ENCODE peak calls at places on chromosomes 12 and 14, in six cellular contexts. P is sigmoid colon, S is heart left ventricle, V is transverse colon, I is body of pancreas, K is stomach. O is an unnamed sample.

GRCh38 chr12:123949118-123949774 is 23.4 kb downstream of the CCDC92 start:
- DNase-seq in P (no peak), S (no peak), V (no peak), I (no peak), K (no peak), O (no peak)

GRCh38 chr12:118358607-118359540 is 13.8 kb downstream of the TAOK3 start:
- DNase-seq in P (no peak), S (no peak), V (no peak), I (no peak), K (no peak), O (no peak)

GRCh38 chr12:76183459-76184186 is 99.1 kb upstream of the NAP1L1 start:
- DNase-seq in P (no peak), S (no peak), V (no peak), I (peak), K (no peak), O (no peak)

GRCh38 chr12:21648378-21648777 is 9.3 kb downstream of the LDHB start:
- DNase-seq in P (no peak), S (no peak), V (no peak), I (no peak), K (no peak), O (no peak)

GRCh38 chr12:97595423-97595822 is 132.8 kb downstream of the RMST start:
- DNase-seq in P (no peak), S (no peak), V (no peak), I (no peak), K (no peak), O (no peak)

GRCh38 chr14:68506645-68507405 is 286.0 kb downstream of the ZFP36L1 start:
- DNase-seq in P (no peak), S (no peak), V (no peak), I (peak), K (peak), O (no peak)

GRCh38 chr12:2161478-2161877 is 108.7 kb downstream of the CACNA1C start:
- DNase-seq in P (peak), S (peak), V (peak), I (peak), K (peak), O (no peak)

GRCh38 chr12:47725893-47726292 is 603 bp upstream of the ENDOU start:
- DNase-seq in P (peak), S (no peak), V (no peak), I (no peak), K (no peak), O (no peak)

GRCh38 chr14:78316711-78317110 is 146.5 kb downstream of the NRXN3 start:
- DNase-seq in P (no peak), S (no peak), V (no peak), I (no peak), K (no peak), O (no peak)

GRCh38 chr14:64943981-64944520 is 1.5 kb upstream of the GPX2 start:
- DNase-seq in P (no peak), S (no peak), V (no peak), I (no peak), K (no peak), O (no peak)

GRCh38 chr14:87896393-87897380 is 96.3 kb downstream of the GALC start:
- DNase-seq in P (no peak), S (no peak), V (no peak), I (peak), K (no peak), O (no peak)

DNA sequence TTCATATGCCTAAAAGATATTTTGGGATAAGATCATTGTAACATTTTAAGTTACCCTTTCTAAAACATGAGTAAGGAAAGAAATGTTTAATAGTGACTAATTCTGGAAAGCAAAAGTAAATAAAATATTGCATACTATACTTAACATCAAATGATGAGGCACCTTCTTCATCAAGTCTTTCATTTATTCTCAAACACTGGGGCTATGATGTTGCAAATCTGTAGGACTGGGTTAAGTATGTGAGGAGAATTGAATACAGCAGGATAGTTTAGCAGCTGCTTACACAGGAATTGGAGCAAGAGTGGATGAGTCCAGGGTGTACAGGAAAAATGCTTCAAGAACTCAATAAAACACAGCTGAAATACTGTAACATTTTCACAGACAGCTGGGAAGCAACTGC is 97.1 kb upstream of the DACT1 start:
- DNase-seq in P (no peak), S (no peak), V (no peak), I (no peak), K (no peak), O (no peak)
- H3K27ac ChIP-seq in P (peak), S (no peak), V (no peak), I (no peak), K (no peak), O (no peak)

DNA sequence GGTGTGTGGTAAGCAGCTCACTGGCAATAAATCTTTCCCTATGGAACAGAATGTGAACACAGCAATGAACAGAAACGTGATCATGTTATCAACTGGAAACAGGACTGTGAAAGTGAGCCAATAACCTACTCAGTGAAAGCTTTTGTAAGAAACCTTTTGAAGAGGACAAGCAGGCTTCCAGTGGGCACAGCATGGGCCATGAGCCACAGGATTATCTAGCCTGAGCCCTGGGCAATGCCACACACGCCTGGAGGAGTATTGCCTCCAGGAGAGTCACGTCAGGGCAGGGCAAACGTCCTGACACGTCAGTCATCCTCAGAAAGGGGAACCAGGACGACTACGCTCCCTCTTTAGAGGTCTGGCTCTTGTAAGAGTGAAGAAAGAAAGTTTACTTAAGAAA is 32.3 kb downstream of the NRDE2 start:
- DNase-seq in P (no peak), S (peak), V (no peak), I (no peak), K (peak), O (no peak)
- TF ChIP-seq POLR2A in P (no peak), S (no peak), V (no peak), I (no peak), K (no peak), O (no peak)

DNA sequence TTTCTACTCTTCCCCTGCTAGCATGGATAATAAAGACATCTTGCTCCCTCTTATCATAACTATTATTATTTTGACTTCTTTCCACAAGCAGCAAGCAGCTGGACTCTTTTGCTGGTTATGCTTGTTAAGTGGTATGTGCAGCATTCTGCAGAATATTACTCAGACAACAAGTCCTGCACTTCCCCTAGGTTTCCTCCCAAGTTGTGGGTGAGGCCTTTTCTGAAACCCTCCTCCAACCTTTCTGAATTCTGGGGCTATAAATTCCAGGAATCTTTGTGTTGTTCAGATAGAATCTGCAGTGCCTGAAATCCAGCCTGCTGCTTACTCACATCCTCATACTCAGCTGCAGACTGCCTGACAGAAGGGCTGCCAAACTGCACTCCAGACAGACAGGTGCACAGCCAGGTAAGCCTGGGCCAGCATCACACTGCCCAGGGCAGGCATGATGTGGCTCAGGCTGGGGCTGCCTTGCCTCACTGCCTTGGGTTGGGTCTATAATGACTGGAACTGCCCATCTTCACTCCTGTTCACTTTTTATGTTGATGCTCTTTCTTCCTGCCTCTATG is 6.2 kb upstream of the DHRS2 start:
- DNase-seq in P (no peak), S (no peak), V (no peak), I (peak), K (no peak), O (no peak)
- H3K27ac ChIP-seq in P (no peak), S (no peak), V (no peak), I (no peak), K (no peak), O (no peak)

DNA sequence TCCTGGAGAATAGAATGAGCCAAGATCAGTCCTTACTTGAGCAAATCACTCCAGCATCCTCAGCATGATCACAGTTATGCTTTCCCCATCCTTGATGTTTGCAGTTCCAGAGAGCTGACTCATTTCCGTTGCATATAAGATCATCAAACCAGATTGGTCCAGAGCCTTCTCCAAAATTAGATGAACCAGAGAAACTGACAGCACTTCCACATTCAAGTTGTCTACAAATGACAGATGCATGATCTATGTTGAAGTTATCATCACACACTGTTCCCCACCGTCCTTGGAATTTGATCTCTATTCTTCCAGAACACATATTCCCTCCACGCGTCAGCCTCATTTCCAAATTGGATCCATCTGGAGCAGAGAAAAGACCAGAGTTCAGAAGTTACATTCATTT is 4.7 kb downstream of the CD163 start:
- DNase-seq in P (no peak), S (no peak), V (no peak), I (no peak), K (no peak), O (no peak)
- TF ChIP-seq POLR2A in P (no peak), S (no peak), V (peak), I (no peak), K (no peak), O (no peak)

DNA sequence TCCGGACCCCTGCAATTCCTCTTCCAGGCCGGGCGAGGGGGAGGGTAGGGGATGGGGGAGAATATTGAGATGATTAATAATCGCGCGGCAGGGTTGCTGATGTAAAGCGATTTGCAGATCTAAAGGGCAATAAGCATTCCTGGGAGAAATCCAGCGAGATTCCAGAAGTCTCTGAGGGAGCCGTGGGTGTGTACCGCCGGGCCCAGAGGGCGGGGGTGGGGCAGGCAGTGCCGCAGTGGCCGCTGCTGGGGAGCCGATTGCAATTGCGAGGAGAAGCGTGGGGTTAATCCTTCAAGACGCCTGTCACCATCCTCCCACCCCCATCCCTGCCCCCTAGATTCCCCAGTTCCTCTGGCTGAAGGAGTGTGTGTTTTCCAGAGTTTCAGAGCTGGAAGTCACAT is 16.4 kb downstream of the FOS start:
- DNase-seq in P (peak), S (peak), V (peak), I (peak), K (peak), O (no peak)
- H3K27ac ChIP-seq in P (peak), S (peak), V (peak), I (peak), K (peak), O (peak)

GRCh38 chr12:107012736-107013425 is 25.9 kb upstream of the MTERF2 start:
- DNase-seq in P (no peak), S (no peak), V (no peak), I (no peak), K (no peak), O (no peak)
- TF ChIP-seq POLR2A in P (no peak), S (no peak), V (no peak), I (no peak), K (no peak), O (no peak)

DNA sequence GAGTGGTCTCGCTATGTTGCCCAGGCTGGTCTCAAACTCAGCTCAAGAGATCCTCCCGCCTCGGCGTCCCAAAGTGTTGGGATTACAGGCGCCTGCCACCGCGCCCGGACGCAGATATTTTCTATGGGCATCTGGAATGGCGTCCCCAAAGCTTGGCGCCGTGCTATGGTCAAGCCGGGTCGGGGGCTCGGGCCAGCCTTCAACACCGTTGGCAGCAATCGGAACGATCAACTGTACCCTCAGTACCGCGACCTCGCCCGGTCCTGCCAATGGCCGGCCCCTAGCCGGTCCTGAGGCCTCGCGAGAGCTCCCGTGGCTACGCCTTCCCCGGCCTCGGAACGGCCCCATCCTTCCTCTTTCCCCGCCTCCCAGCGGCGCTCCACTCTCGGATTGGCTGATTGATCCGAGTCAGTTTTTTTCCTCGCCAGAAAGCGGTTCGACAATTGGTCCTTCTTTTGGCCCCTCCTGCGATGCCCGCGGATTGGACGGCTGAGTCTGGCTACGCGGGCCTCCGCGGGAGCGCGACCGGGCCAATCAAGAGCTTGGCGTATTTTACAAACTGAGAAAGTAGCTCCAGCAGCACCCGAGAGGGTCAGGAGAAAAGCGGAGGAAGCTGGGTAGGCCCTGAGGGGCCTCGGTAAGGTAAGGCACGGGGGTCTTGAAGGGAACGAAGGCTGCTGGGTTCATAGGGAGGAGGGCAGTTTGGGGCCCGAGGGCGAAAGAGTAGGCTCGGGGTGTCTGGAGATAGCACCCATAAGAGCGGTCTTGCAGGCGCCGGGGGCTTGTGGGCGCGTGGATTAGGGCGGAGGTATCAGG is at the start of gene TROAP:
- DNase-seq in P (peak), S (peak), V (peak), I (peak), K (peak), O (peak)
- H3K27ac ChIP-seq in P (peak), S (peak), V (peak), I (peak), K (peak), O (peak)

DNA sequence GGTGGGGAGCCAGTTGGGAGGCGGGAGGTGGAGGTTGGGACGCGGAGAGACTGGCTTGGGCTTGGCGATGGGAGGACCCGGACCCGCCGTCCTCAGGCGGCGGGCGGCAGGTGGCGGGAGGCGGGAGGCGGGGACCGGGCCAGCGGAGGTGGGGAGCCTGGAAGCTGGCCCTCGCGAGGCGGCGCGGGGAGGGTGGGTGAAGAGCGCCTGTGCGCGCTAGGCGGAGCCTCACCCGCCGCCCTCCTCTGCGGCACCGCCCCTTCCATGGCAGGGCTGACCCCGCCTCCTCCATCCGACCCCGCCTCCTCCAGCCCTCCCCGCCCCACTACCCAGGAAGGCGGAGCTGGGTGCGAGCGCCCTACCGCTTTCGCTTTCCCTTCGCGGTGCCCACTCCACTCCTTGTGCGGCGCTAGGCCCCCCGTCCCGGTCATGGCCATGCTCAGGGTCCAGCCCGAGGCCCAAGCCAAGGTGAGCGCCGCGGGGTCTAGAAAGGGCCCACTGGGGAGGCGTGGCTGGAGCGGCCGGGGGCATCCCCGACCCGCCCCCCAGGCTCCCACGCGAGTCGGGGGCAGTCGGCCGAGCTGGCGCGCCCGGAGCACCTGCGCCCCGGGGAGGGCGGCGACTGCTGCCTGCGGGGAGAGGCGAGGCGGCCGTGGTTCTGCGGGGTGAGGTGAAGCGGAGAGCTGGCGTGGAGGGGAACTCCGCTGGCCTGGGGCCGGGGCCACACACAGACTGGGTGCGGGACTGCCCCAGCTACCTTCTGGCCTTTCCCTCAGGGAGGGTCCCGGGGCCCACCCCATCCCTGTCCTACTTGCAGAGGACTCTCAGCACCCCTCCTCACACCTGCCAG is at the start of gene PSME1:
- DNase-seq in P (peak), S (peak), V (peak), I (peak), K (peak), O (peak)
- TF ChIP-seq POLR2A in P (peak), S (no peak), V (peak), I (peak), K (no peak), O (peak)

O was measured in esophagus squamous epithelium.